ENCODE peak calls at places on chromosomes 7 and 10, in four cellular contexts. R is NCI-H226, Y is left kidney, F is NCI-H2081. H is an unnamed sample.

GRCh38 chr7:99374121-99375064 is at the start of gene ARPC1B:
- DNase-seq in R (peak), Y (peak), F (peak), H (peak)

GRCh38 chr10:17290226-17290625 is 62.2 kb downstream of the VIM start:
- DNase-seq in R (no peak), Y (peak), F (peak), H (no peak)

GRCh38 chr7:1309996-1310395 is 77.3 kb downstream of the UNCX start:
- DNase-seq in R (no peak), Y (no peak), F (no peak), H (peak)

GRCh38 chr7:4838626-4839334 is 23.1 kb downstream of the PAPOLB start:
- DNase-seq in R (no peak), Y (peak), F (no peak), H (peak)

GRCh38 chr7:47371733-47372368 is 210.1 kb downstream of the TNS3 start:
- DNase-seq in R (peak), Y (peak), F (peak), H (peak)

GRCh38 chr7:30659312-30659711 is 22.9 kb downstream of the CRHR2 start:
- DNase-seq in R (no peak), Y (no peak), F (peak), H (no peak)

GRCh38 chr10:68562666-68563522 is 2.8 kb downstream of the TET1 start:
- DNase-seq in R (no peak), Y (peak), F (peak), H (no peak)

GRCh38 chr10:93819520-93819919 is 61.8 kb downstream of the LGI1 start:
- DNase-seq in R (no peak), Y (no peak), F (no peak), H (no peak)

GRCh38 chr10:44962870-44963738 is 3.5 kb downstream of the RASSF4 start:
- DNase-seq in R (no peak), Y (peak), F (no peak), H (peak)

GRCh38 chr10:23314835-23315239 is 29.8 kb downstream of the C10orf67 start:
- DNase-seq in R (peak), Y (peak), F (peak), H (no peak)

GRCh38 chr10:74145133-74145532 is 5.5 kb downstream of the AP3M1 start:
- DNase-seq in R (peak), Y (peak), F (no peak), H (no peak)

GRCh38 chr7:154620307-154620706 is 382.6 kb downstream of the PAXIP1 start:
- DNase-seq in R (no peak), Y (peak), F (no peak), H (no peak)

GRCh38 chr7:50393547-50394252 is 56.5 kb downstream of the FIGNL1 start:
- DNase-seq in R (no peak), Y (no peak), F (no peak), H (peak)

GRCh38 chr10:33657154-33657900 is 322.9 kb upstream of the NRP1 start:
- DNase-seq in R (no peak), Y (no peak), F (peak), H (no peak)

GRCh38 chr7:36448781-36449379 is 59.2 kb downstream of the ANLN start:
- DNase-seq in R (peak), Y (no peak), F (no peak), H (no peak)

GRCh38 chr10:70688828-70689227 is 16.5 kb downstream of the ADAMTS14 start:
- DNase-seq in R (no peak), Y (no peak), F (no peak), H (no peak)

GRCh38 chr7:94276797-94277196 is 117.9 kb upstream of the COL1A2 start:
- DNase-seq in R (no peak), Y (peak), F (peak), H (no peak)

GRCh38 chr7:128755816-128756476 is 16.8 kb downstream of the CALU start:
- DNase-seq in R (peak), Y (no peak), F (peak), H (no peak)

GRCh38 chr7:3710531-3710930 is 409.5 kb downstream of the SDK1 start:
- DNase-seq in R (peak), Y (no peak), F (peak), H (peak)

GRCh38 chr7:70775570-70776156 is 356.3 kb upstream of the GALNT17 start:
- DNase-seq in R (no peak), Y (no peak), F (peak), H (no peak)

GRCh38 chr7:77933394-77933793 is 134.8 kb downstream of the PHTF2 start:
- DNase-seq in R (peak), Y (no peak), F (no peak), H (no peak)

GRCh38 chr7:1931248-1931950 is 261.3 kb downstream of the ELFN1 start:
- DNase-seq in R (peak), Y (no peak), F (peak), H (no peak)

GRCh38 chr7:140231779-140232491 is 55.2 kb upstream of the KDM7A start:
- DNase-seq in R (no peak), Y (no peak), F (peak), H (peak)

GRCh38 chr7:157383868-157384267 is 47.1 kb downstream of the DNAJB6 start:
- DNase-seq in R (no peak), Y (no peak), F (no peak), H (no peak)

GRCh38 chr7:105691692-105692564 is 110.6 kb upstream of the EFCAB10 start:
- DNase-seq in R (no peak), Y (peak), F (peak), H (peak)

GRCh38 chr7:111853231-111853990 is 291.1 kb upstream of the IMMP2L start:
- DNase-seq in R (no peak), Y (no peak), F (no peak), H (no peak)

GRCh38 chr10:110138197-110138812 is 69.1 kb upstream of the MXI1 start:
- DNase-seq in R (peak), Y (peak), F (peak), H (no peak)

GRCh38 chr7:30771859-30772429 is 727 bp downstream of the MINDY4 start:
- DNase-seq in R (no peak), Y (peak), F (peak), H (no peak)